ENCODE peak calls at places on chromosome 19, in four cellular contexts. T is breast epithelium, U is cardiac muscle cell, P is colonic mucosa. F is an unnamed sample.

GRCh38 chr19:52896431-52897148 is 845 bp downstream of the ZNF320 start:
- DNase-seq in T (no peak), U (peak; percentile 21), P (peak; percentile 82), F (no peak)

GRCh38 chr19:7869910-7870511 is 4.2 kb downstream of the PRR36 start:
- DNase-seq in T (no peak), U (no peak), P (peak; percentile 62), F (no peak)

GRCh38 chr19:45670670-45671453 is 2.8 kb downstream of the GIPR start:
- DNase-seq in T (peak; percentile 83), U (peak; percentile 89), P (peak; percentile 97), F (no peak)

GRCh38 chr19:38250821-38251563 is 5.2 kb downstream of the PPP1R14A start:
- DNase-seq in T (no peak), U (peak; percentile 73), P (peak; percentile 80), F (peak; percentile 91)

GRCh38 chr19:51318687-51319675 is 7.5 kb downstream of the IGLON5 start:
- DNase-seq in T (no peak), U (no peak), P (no peak), F (no peak)

GRCh38 chr19:46350758-46351159 is 3.9 kb downstream of the PPP5C start:
- DNase-seq in T (no peak), U (no peak), P (no peak), F (no peak)

GRCh38 chr19:1082165-1082927 is 12.8 kb downstream of the POLR2E start:
- DNase-seq in T (peak; percentile 91), U (no peak), P (peak; percentile 96), F (no peak)

GRCh38 chr19:27738569-27739193 is 1474.3 kb downstream of the UQCRFS1 start:
- DNase-seq in T (no peak), U (no peak), P (peak; percentile 6), F (peak; percentile 24)

GRCh38 chr19:491146-491741 is 5.0 kb upstream of the MADCAM1 start:
- DNase-seq in T (no peak), U (no peak), P (no peak), F (no peak)

GRCh38 chr19:47095707-47096704 is 17.6 kb downstream of the ZC3H4 start:
- DNase-seq in T (peak; percentile 98), U (peak; percentile 45), P (peak; percentile 99), F (no peak)

GRCh38 chr19:49690656-49691242 is at the start of gene CPT1C:
- DNase-seq in T (peak; percentile 83), U (peak; percentile 83), P (peak; percentile 85), F (no peak)

GRCh38 chr19:51573331-51573730 is 2.2 kb downstream of the ZNF175 start:
- DNase-seq in T (no peak), U (peak; percentile 27), P (no peak), F (no peak)

GRCh38 chr19:6459356-6460098 is at the start of gene SLC25A23:
- DNase-seq in T (peak; percentile 64), U (peak; percentile 83), P (peak; percentile 86), F (no peak)

GRCh38 chr19:58034476-58034790 is 608 bp downstream of the ZSCAN1 start:
- DNase-seq in T (no peak), U (no peak), P (no peak), F (no peak)

GRCh38 chr19:15498910-15499309 is 9.4 kb upstream of the CYP4F22 start:
- DNase-seq in T (no peak), U (no peak), P (no peak), F (no peak)

GRCh38 chr19:13906525-13906904 is 514 bp downstream of the CC2D1A start:
- DNase-seq in T (no peak), U (no peak), P (peak; percentile 87), F (no peak)

GRCh38 chr19:13905634-13906524 is at the start of the genes BRME1 and CC2D1A:
- DNase-seq in T (peak; percentile 87), U (peak; percentile 87), P (peak; percentile 96), F (peak; percentile 91)

GRCh38 chr19:13899912-13900584 is 5.9 kb downstream of the BRME1 start:
- DNase-seq in T (no peak), U (no peak), P (no peak), F (no peak)

GRCh38 chr19:13899393-13899792 is 6.5 kb downstream of the BRME1 start:
- DNase-seq in T (no peak), U (no peak), P (peak; percentile 59), F (no peak)

GRCh38 chr19:13902993-13903555 is 2.8 kb downstream of the BRME1 start:
- DNase-seq in T (no peak), U (peak; percentile 15), P (no peak), F (no peak)
- TF ChIP-seq CTCF in T (no peak), U (peak; percentile 38), P (no peak), F (no peak)

GRCh38 chr19:30376826-30377425 is 4.7 kb downstream of the ZNF536 start:
- DNase-seq in T (no peak), U (no peak), P (no peak), F (no peak)
- H3K27ac ChIP-seq in T (no peak overlapping the region), U (no peak overlapping the region), P (no peak overlapping the region), F (no peak overlapping the region)

GRCh38 chr19:11478167-11479089 is 2.4 kb downstream of the ELAVL3 start:
- DNase-seq in T (no peak), U (no peak), P (no peak), F (no peak)
- H3K4me3 ChIP-seq in T (no peak overlapping the region), U (no peak overlapping the region), P (no peak overlapping the region), F (no peak overlapping the region)

GRCh38 chr19:17445526-17446165 is 2.8 kb downstream of the TMEM221 start:
- DNase-seq in T (no peak), U (no peak), P (no peak), F (no peak)

GRCh38 chr19:17447704-17448189 is 721 bp downstream of the TMEM221 start:
- DNase-seq in T (no peak), U (no peak), P (no peak), F (no peak)

GRCh38 chr19:17450264-17451075 is 2.0 kb upstream of the TMEM221 start:
- DNase-seq in T (no peak), U (no peak), P (no peak), F (no peak)

GRCh38 chr19:17451820-17452219 is 3.4 kb upstream of the TMEM221 start:
- DNase-seq in T (no peak), U (no peak), P (no peak), F (no peak)

DNA sequence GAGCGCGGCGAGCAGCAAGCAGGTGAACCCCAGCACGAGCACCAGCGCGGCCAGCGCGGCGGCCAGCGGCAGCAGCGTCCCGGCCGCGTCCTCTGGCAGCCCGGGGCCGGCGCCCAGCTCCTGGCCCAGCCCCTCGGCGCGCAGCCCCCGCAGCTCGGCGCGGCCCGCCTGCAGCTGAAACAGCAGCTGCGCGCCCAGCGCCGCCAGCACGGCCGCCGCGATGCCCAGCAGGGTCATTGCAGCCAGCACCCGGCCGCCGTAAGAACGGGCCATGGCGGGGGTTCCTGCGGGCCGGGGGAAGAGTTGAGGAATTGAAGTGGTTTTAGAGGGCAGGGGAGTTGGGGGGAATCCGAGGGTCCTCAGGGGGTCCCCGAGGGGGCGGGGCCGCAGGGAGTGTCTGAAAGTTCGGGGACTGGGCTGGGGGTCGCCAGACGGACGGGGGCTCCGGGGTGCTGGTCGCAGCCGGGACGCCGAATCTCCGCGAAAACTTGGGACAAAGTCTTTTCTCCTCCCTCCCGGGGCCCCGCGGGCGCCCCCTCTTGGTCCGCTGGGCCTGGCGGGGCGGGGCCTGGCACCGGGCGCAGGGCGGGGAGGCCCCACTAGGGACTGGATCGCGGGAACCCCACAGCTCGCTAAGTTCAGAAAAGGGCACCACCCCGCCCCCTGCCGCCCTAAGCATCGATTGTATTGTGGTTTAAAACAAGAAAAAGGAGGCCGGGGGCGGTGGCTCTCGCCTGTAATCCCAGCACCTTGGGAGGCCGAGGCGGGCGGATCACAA is at the start of gene TMEM221:
- DNase-seq in T (no peak), U (peak; percentile 49), P (peak; percentile 46), F (no peak)
- TF ChIP-seq CTCF in T (no peak), U (peak; percentile 62), P (peak; percentile 24), F (peak; percentile 28)

DNA sequence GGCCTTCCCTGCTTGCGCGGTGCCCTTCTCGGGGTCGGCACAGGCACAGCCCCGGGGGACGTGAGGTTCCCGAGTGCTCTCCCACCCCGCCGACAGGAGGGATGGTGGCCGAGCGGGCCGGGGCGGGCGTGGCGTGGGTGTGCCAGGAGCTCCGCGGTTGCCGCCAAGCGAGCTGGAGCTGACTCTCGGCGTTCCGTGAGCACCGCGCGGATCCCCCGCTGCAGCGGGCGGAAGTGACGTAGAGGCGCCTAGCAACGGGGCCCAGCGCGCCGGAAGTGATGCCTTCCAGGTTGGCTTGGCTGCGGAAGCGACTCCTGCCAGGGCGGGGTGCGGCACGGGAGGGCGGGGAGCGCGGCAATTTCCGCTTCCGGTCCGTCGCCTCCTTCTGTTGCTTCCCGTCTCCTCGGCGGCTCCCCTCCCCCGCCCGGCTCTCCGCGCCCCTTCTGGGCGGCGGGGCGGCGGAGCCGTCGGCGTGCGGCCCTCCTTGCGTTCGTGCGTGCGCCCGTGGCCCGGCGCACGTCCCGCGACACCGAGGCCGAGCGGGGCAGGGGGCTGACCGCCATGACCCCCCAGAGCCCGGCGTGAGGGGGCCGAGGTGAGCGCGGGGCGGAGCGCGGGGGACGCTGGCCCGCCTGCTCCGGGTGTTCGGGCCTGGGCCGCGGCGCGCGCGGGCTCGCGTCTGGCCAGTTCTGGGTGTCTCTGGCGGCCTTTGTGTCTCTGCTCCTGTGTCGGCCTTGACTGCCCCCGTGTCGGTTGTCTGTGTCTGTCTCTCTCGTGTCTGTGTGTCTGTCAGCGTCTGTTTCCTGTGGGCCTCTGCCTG is at the start of gene EPN1:
- DNase-seq in T (peak; percentile 96), U (peak; percentile 98), P (peak; percentile 97), F (peak; percentile 96)
- H3K27ac ChIP-seq in T (peak within 1 kb of the TSS; percentile 96), U (peak within 1 kb of the TSS; percentile 90), P (peak within 1 kb of the TSS; percentile 80), F (peak within 1 kb of the TSS; percentile 82)

DNA sequence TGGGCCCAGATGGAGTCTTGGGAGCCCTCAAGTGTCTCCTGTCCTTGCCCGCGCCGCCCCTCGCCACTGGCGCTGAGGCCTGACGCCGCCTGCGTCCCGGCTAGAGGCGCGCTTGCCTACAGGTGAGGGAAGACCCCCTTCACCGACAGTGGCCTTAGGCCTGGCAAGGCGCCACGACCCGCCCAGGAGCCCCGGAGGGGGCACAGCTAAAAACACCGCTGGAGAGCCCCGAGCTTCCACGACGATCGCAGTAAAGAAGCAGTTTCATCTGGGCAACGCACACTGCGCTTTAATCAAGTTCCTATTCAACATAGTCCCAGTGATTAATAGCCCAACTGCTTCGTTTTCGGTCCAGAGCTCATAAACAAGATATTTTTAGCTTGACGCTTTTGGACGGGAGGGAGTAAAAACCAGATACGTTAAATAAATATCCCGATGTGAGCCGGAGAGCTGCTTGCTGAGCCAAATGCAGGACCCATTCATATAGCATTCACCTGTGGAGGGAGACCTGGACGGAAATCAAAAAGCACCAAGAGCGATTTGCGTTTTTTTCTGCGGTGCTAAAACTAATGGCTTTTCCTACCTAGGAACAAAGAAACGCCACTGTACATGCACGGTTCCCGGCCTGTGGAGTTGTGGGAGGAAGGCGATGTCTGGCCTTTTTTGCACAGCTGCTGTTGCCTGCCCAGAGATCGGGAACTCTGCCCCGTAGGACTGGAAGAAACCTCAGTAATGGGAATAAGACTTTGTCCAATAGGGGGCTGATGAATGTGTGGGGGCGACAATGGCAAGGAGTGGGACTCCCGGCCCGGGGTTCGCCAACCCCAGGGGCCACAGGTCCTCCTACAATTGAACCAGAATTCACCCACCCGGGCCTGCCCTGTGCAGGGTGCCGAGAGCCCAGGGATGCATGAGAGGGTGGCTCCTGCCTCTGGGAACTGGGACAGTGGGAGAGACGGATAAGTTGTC is 1.7 kb upstream of the CEBPA start:
- DNase-seq in T (peak; percentile 55), U (peak; percentile 14), P (no peak), F (peak; percentile 72)
- H3K4me3 ChIP-seq in T (peak overlapping the region; percentile 78), U (peak overlapping the region; percentile 46), P (peak overlapping the region; percentile 87), F (peak overlapping the region; percentile 83)

GRCh38 chr19:2840794-2841790 is at the start of gene ZNF555:
- DNase-seq in T (peak; percentile 100), U (peak; percentile 100), P (peak; percentile 99), F (peak; percentile 100)
- TF ChIP-seq CTCF in T (peak; percentile 60), U (peak; percentile 20), P (peak; percentile 45), F (peak; percentile 60)

F was measured in coronary artery.